ENCODE peak calls at places on chromosomes 7 and 10, in six cellular contexts. Q, W, J, D, C and N are unnamed samples.

GRCh38 chr10:132630666-132631347 is 93.2 kb downstream of the INPP5A start:
- DNase-seq in Q (no peak), W (no peak), J (peak), D (peak), C (no peak), N (no peak)

GRCh38 chr10:67665491-67665890 is 30.5 kb downstream of the CTNNA3 start:
- DNase-seq in Q (no peak), W (no peak), J (no peak), D (peak), C (no peak), N (no peak)

GRCh38 chr10:55091691-55092328 is 290.8 kb upstream of the PCDH15 start:
- DNase-seq in Q (no peak), W (no peak), J (peak), D (no peak), C (no peak), N (peak)

GRCh38 chr7:24842449-24843241 is 85.4 kb upstream of the GSDME start:
- DNase-seq in Q (no peak), W (no peak), J (peak), D (no peak), C (no peak), N (no peak)

GRCh38 chr10:22640351-22640750 is 74.0 kb downstream of the PIP4K2A start:
- DNase-seq in Q (no peak), W (no peak), J (no peak), D (no peak), C (no peak), N (no peak)

GRCh38 chr7:94394058-94394398 is 667 bp upstream of the COL1A2 start:
- DNase-seq in Q (no peak), W (no peak), J (peak), D (peak), C (no peak), N (no peak)

GRCh38 chr7:92590711-92591310 is 621 bp upstream of the FAM133B start:
- DNase-seq in Q (no peak), W (no peak), J (no peak), D (no peak), C (no peak), N (no peak)

GRCh38 chr7:82166666-82167065 is 276.9 kb downstream of the CACNA2D1 start:
- DNase-seq in Q (no peak), W (no peak), J (no peak), D (no peak), C (no peak), N (no peak)

GRCh38 chr7:13050703-13051102 is 363.3 kb downstream of the ARL4A start:
- DNase-seq in Q (no peak), W (peak), J (peak), D (no peak), C (no peak), N (no peak)

GRCh38 chr10:70269741-70270140 is 14.1 kb downstream of the NPFFR1 start:
- DNase-seq in Q (no peak), W (no peak), J (no peak), D (no peak), C (no peak), N (no peak)

GRCh38 chr10:114404171-114405010 is at the start of gene AFAP1L2:
- DNase-seq in Q (no peak), W (no peak), J (peak), D (no peak), C (no peak), N (no peak)

GRCh38 chr10:114402871-114403544 is 1.3 kb downstream of the AFAP1L2 start:
- DNase-seq in Q (no peak), W (peak), J (no peak), D (no peak), C (no peak), N (no peak)

GRCh38 chr10:114403545-114404161 is 649 bp downstream of the AFAP1L2 start:
- DNase-seq in Q (no peak), W (no peak), J (peak), D (no peak), C (no peak), N (no peak)

GRCh38 chr10:114406455-114406854 is 2.2 kb upstream of the AFAP1L2 start:
- DNase-seq in Q (no peak), W (no peak), J (no peak), D (no peak), C (no peak), N (no peak)

DNA sequence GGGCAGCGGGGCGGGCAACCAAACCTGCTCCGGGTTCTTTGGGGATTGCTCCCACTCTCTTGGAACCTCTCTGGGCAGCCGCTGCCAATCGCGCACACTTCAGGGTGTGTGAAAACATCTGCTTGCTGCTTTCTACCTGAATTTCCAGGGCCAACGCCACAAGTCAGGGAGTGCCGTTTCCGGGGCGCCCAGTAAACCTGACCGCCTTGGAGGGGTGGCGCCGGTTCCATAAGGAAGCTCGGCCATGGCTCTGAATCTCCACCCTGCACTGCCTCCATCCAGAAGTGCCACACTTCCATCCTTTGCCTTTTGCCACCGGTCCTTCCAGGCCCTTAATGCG is 679 bp upstream of the AFAP1L2 start:
- DNase-seq in Q (no peak), W (no peak), J (no peak), D (no peak), C (no peak), N (no peak)
- H3K4me3 ChIP-seq in Q (peak), W (no peak), J (no peak), D (no peak), C (no peak), N (no peak)

GRCh38 chr7:100130608-100131453 is 4.1 kb downstream of the MBLAC1 start:
- DNase-seq in Q (no peak), W (peak), J (peak), D (peak), C (peak), N (peak)
- H3K4me3 ChIP-seq in Q (no peak), W (no peak), J (peak), D (no peak), C (no peak), N (peak)

DNA sequence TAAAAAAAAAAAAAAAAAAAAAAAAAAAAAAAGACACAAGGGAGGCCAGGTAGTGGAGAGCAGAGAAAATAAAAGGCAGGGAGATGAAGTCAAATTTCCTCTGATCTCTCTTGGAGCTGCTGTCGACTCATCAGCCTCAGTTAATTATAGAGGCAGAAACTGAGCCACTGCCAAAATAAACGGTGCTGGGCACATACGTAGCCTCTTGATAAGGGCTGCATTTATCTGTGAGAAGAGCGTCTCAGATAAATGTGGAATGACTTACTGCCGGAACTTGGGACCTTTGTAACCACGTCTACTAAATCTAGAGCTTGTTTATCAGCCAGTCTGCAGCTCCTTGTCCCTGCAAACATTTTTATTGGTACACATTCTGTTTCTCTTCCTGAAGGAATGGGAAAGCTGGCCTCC is 162.3 kb downstream of the BAMBI start:
- DNase-seq in Q (no peak), W (peak), J (no peak), D (peak), C (no peak), N (no peak)
- H3K4me3 ChIP-seq in Q (no peak), W (no peak), J (no peak), D (no peak), C (no peak), N (no peak)

GRCh38 chr7:74655324-74655723 is 2.2 kb upstream of the GTF2I start:
- DNase-seq in Q (no peak), W (no peak), J (no peak), D (no peak), C (no peak), N (no peak)

GRCh38 chr7:74656911-74657691 is 417 bp upstream of the GTF2I start:
- DNase-seq in Q (peak), W (peak), J (peak), D (peak), C (peak), N (peak)

GRCh38 chr7:74656421-74656910 is 1.1 kb upstream of the GTF2I start:
- DNase-seq in Q (no peak), W (no peak), J (peak), D (peak), C (peak), N (peak)

GRCh38 chr7:74654811-74655210 is 2.7 kb upstream of the GTF2I start:
- DNase-seq in Q (no peak), W (no peak), J (no peak), D (no peak), C (no peak), N (no peak)

DNA sequence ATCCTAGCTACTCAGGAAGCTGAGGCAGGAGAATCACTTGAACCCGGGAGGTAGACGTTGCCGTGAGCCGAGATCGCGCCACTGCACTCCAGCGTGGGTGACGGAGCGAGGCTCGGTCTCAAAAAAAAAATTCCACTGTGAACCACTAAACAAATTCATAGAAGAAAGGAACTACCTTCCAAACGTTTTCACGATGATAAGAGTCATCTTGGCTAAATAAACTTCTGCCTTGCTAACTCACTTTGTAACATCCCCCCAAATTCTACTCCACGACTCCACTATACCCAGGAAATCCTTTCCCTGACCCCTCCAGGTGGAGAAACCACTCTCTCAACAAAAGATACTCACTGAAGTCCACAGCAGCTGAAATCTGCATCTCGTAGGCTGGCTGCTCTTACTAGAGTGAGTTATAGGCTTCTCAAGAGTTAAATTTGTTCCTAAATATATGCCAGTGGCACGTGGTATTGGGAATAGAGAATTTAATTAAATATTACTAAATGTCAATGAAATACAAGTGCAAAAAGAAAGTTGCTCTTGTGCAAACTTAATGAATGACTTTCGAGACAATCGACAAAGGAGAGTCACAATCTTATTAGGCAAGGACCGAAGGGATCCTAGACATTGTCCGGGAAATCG is 1.6 kb upstream of the GTF2I start:
- DNase-seq in Q (no peak), W (no peak), J (no peak), D (no peak), C (no peak), N (no peak)
- H3K4me3 ChIP-seq in Q (peak), W (peak), J (peak), D (peak), C (peak), N (peak)

GRCh38 chr10:110857265-110858158 is 14.2 kb upstream of the PDCD4 start:
- DNase-seq in Q (no peak), W (peak), J (peak), D (no peak), C (no peak), N (no peak)

GRCh38 chr10:110859947-110860376 is 11.8 kb upstream of the PDCD4 start:
- DNase-seq in Q (no peak), W (peak), J (peak), D (no peak), C (no peak), N (no peak)

GRCh38 chr10:110860576-110861241 is 11.0 kb upstream of the PDCD4 start:
- DNase-seq in Q (no peak), W (no peak), J (no peak), D (no peak), C (peak), N (peak)

GRCh38 chr10:110858297-110858934 is 13.3 kb upstream of the PDCD4 start:
- DNase-seq in Q (no peak), W (no peak), J (no peak), D (no peak), C (no peak), N (no peak)

DNA sequence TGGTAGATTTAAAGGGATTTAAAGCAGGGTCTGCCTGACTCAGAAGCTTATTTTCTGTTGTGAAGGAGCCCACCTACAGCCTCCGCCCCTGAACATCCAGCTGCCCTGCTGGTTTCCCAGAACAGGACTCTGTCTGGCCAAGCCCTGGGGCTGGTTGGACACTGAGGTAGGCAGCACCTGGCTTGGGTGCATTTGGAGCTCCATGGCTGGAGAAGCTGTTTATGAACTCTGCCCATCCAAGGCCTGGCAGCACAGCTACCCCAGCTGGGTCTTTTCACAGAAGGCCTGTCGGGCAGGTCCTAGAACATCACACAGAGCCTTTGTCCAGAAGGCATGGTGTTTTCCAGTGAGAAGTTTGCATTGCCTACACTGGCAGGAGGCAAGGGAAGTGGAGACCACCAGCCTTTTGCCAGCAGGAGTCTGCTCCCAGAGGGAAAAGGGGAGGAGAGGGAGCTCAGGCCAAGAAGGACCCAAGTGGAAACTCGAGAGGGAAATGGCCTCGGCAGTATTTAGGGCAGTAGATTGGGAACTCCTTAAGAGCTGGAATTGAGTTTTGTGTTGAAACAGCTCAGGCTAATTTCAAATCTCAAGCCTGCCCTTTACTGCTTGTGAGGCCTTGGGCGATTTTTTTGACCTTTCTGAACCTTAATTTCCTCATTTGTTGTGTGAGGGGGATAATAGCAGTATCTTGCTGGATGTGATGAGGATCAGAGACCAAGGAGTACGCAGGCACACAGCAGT is 12.4 kb upstream of the PDCD4 start:
- DNase-seq in Q (no peak), W (no peak), J (peak), D (no peak), C (no peak), N (no peak)
- H3K4me3 ChIP-seq in Q (no peak), W (no peak), J (no peak), D (no peak), C (no peak), N (no peak)

GRCh38 chr10:91587710-91588638 is 44.9 kb downstream of the PPP1R3C start:
- DNase-seq in Q (no peak), W (peak), J (peak), D (peak), C (no peak), N (no peak)
- H3K4me3 ChIP-seq in Q (no peak), W (no peak), J (peak), D (no peak), C (no peak), N (no peak)